ENCODE peak calls at places on chromosomes 1 and 21, in eight cellular contexts. O is GM23338, C is PC-9, K is OCI-LY7, Z is SK-N-SH, M is GM23248, E is HCT116, L is PC-3. Y is an unnamed sample. For H3K9me2 and H4K20me1, the result is how much of the 10 kb centered on the place peaks cover.

GRCh38 chr1:56450004-56450666 is 129.2 kb downstream of the PLPP3 start:
- DNase-seq in O (peak), C (no peak), K (no peak), Z (no peak), M (no peak), E (no peak), L (no peak), Y (peak)

GRCh38 chr1:92362970-92363369 is 64.1 kb downstream of the RPAP2 start:
- DNase-seq in O (no peak), C (no peak), K (no peak), Z (no peak), M (no peak), E (no peak), L (no peak), Y (no peak)

GRCh38 chr1:234533034-234533571 is 54.1 kb upstream of the TARBP1 start:
- DNase-seq in O (no peak), C (peak), K (no peak), Z (no peak), M (peak), E (no peak), L (peak), Y (peak)

GRCh38 chr1:46413596-46413985 is 19.5 kb downstream of the FAAH start:
- DNase-seq in O (peak), C (no peak), K (peak), Z (peak), M (peak), E (no peak), L (no peak), Y (no peak)

GRCh38 chr21:42865361-42866160 is 13.8 kb downstream of the WDR4 start:
- DNase-seq in O (no peak), C (no peak), K (no peak), Z (peak), M (peak), E (no peak), L (no peak), Y (no peak)

GRCh38 chr1:172108494-172108893 is 267.2 kb downstream of the DNM3 start:
- DNase-seq in O (no peak), C (no peak), K (no peak), Z (no peak), M (peak), E (no peak), L (peak), Y (no peak)

GRCh38 chr1:54327386-54328116 is 78.6 kb downstream of the SSBP3 start:
- DNase-seq in O (no peak), C (no peak), K (peak), Z (peak), M (peak), E (no peak), L (no peak), Y (no peak)

GRCh38 chr1:184813528-184814089 is 59.0 kb upstream of the EDEM3 start:
- DNase-seq in O (peak), C (no peak), K (peak), Z (no peak), M (no peak), E (no peak), L (no peak), Y (no peak)

GRCh38 chr1:94236021-94236491 is 1.3 kb downstream of the ARHGAP29 start:
- DNase-seq in O (peak), C (peak), K (no peak), Z (peak), M (peak), E (no peak), L (peak), Y (no peak)

GRCh38 chr21:45867041-45867630 is 114.4 kb upstream of the COL6A1 start:
- DNase-seq in O (no peak), C (no peak), K (no peak), Z (no peak), M (no peak), E (no peak), L (no peak), Y (no peak)

DNA sequence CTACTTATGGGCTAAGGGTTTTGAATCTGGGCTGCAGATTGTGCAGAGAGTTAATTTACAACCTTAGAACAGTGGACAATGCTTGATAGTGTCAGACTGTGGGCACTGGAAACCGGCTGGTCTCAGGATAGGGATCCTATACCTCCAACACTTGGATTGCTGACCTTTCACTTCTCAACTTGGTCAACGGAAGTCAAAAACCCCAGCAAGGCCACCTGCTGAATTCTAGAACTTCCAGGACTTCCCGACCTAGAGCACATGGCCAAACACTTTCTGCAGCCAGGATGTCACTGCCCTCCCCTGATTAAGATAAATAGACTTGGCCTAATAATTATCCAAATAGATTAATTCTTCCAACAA is 336 bp upstream of the DENND2D start:
- DNase-seq in O (no peak), C (no peak), K (no peak), Z (no peak), M (no peak), E (no peak), L (no peak), Y (no peak)
- H3K4me3 ChIP-seq in O (no peak), C (no peak), K (no peak), Z (no peak), M (no peak), E (no peak), L (no peak), Y (no peak)

GRCh38 chr1:247638781-247639180 is 33.4 kb downstream of the OR2G3 start:
- DNase-seq in O (no peak), C (no peak), K (no peak), Z (no peak), M (no peak), E (no peak), L (peak), Y (no peak)
- H3K9me2 ChIP-seq in O (under half), C (under half), K (under half), Z (under half), M (under half), E (under half), L (under half), Y (under half)

GRCh38 chr1:43671193-43671592 is 21.2 kb downstream of the KDM4A start:
- DNase-seq in O (no peak), C (no peak), K (no peak), Z (no peak), M (peak), E (no peak), L (no peak), Y (no peak)

GRCh38 chr1:43666608-43667007 is 16.7 kb downstream of the KDM4A start:
- DNase-seq in O (no peak), C (no peak), K (no peak), Z (no peak), M (no peak), E (no peak), L (peak), Y (no peak)

GRCh38 chr1:43671626-43672330 is 21.8 kb downstream of the KDM4A start:
- DNase-seq in O (no peak), C (no peak), K (no peak), Z (peak), M (peak), E (no peak), L (no peak), Y (no peak)

GRCh38 chr1:43669878-43670277 is 19.9 kb downstream of the KDM4A start:
- DNase-seq in O (no peak), C (no peak), K (no peak), Z (no peak), M (no peak), E (no peak), L (no peak), Y (no peak)

GRCh38 chr1:43668956-43669355 is 19.0 kb downstream of the KDM4A start:
- DNase-seq in O (no peak), C (no peak), K (no peak), Z (no peak), M (peak), E (no peak), L (peak), Y (no peak)
- H4K20me1 ChIP-seq in O (half or more), C (half or more), K (under half), Z (under half), M (under half), E (under half), L (under half), Y (under half)

GRCh38 chr21:16590658-16591057 is 860.9 kb downstream of the USP25 start:
- DNase-seq in O (no peak), C (no peak), K (no peak), Z (no peak), M (no peak), E (no peak), L (no peak), Y (no peak)

GRCh38 chr21:16589046-16589445 is 859.3 kb downstream of the USP25 start:
- DNase-seq in O (no peak), C (peak), K (no peak), Z (no peak), M (peak), E (no peak), L (no peak), Y (no peak)

GRCh38 chr21:16590186-16590585 is 860.4 kb downstream of the USP25 start:
- DNase-seq in O (no peak), C (no peak), K (no peak), Z (no peak), M (no peak), E (no peak), L (no peak), Y (no peak)

GRCh38 chr21:16588433-16588860 is 858.7 kb downstream of the USP25 start:
- DNase-seq in O (peak), C (peak), K (no peak), Z (peak), M (peak), E (no peak), L (peak), Y (peak)

GRCh38 chr21:16589499-16589898 is 859.7 kb downstream of the USP25 start:
- DNase-seq in O (no peak), C (no peak), K (no peak), Z (no peak), M (no peak), E (no peak), L (no peak), Y (no peak)
- H3K4me3 ChIP-seq in O (no peak), C (peak), K (no peak), Z (no peak), M (peak), E (no peak), L (no peak), Y (no peak)

DNA sequence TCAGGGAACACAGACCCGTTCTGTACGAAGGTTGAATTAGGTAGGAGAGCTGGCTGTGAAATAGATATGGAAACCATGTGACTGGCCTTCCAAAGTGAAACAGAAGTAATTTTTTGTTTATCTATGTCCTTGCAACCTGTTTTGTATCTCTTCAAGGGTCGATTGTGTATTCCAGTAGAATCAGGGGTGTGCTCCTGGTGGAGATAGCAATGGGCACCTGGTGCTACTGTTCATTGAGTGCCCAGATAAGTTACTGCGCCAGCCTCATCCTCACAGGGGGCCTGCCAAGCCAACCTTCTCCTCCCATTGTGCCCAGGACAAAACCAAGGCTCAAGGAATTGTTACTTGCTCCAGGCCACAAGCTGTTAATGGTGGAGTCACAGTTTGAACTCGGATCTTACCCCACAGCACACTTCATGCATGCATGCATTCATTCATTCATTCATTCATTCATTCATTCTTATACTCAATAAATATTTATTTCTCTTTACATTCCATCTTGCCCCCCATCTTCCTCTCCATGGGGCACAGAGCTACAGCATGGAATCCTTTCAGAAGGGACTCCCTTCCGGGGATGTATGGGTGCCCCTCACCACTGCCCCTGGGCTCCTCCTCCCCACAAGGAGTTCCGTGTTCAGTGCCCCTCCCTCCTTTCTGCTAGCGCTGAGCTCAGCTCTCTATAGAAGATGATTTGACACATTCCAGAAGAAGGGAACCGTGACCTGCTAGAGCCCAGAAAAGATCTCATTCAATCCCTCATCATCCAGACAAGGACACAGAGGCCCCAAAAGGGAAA is 24.0 kb downstream of the ADORA1 start:
- DNase-seq in O (no peak), C (no peak), K (no peak), Z (no peak), M (no peak), E (no peak), L (no peak), Y (no peak)
- H3K9me2 ChIP-seq in O (under half), C (under half), K (under half), Z (under half), M (under half), E (under half), L (under half), Y (under half)

GRCh38 chr1:18661404-18662285 is 31.0 kb downstream of the PAX7 start:
- DNase-seq in O (no peak), C (no peak), K (no peak), Z (no peak), M (no peak), E (no peak), L (no peak), Y (no peak)
- H4K20me1 ChIP-seq in O (under half), C (under half), K (under half), Z (under half), M (under half), E (under half), L (under half), Y (under half)

DNA sequence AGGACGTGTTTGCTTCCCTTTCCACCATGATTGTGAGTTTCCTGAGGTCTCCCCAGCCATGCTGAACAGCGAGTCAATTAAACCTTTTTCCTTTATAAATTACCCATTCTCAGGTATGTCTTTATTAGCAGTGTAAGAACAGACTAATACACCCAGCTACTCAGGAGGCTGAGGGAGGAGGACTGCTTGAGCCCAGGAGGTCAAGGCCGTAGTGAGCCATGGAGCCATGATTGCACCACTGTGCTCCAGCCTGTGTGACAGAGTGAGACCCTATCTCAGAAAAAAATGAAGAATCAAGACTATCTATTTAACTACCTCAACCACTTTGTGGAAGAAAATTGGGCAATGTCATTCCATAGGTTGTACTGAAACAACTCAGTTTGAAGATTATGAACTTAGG is 54.6 kb upstream of the SEC16B start:
- DNase-seq in O (no peak), C (no peak), K (no peak), Z (no peak), M (no peak), E (no peak), L (no peak), Y (no peak)
- H3K4me3 ChIP-seq in O (no peak), C (no peak), K (no peak), Z (no peak), M (no peak), E (no peak), L (no peak), Y (no peak)

GRCh38 chr1:24344090-24344742 is 25.1 kb downstream of the GRHL3 start:
- DNase-seq in O (no peak), C (no peak), K (no peak), Z (no peak), M (peak), E (no peak), L (no peak), Y (no peak)
- H3K9me2 ChIP-seq in O (under half), C (under half), K (under half), Z (under half), M (under half), E (under half), L (under half), Y (under half)

Y was measured in hepatocyte.